ENCODE peak calls at places on chromosomes 12 and 14, in six cellular contexts. One of them, this sample, is unnamed.
A peak's percentile ranks its signal among the peaks of the same experiment; 100 is the strongest.

GRCh38 chr12:127294651-127295205 is 972.2 kb upstream of the TMEM132C start:
- DNase-seq in HepG2: no peak
- DNase-seq in stimulated activated CD8-positive, alpha-beta memory T cell treated with anti-CD3 and anti-CD28 coated beads, Interleukin-2, amount 100 ng/mL, for 1 hour: no peak
- DNase-seq in astrocyte: no peak
- DNase-seq in neuronal stem cell: no peak
- DNase-seq in GM23338: no peak
- DNase-seq in this sample: no peak

GRCh38 chr12:50934981-50935807 is 17.1 kb upstream of the HIGD1C start:
- DNase-seq in HepG2: peak; percentile 57
- DNase-seq in stimulated activated CD8-positive, alpha-beta memory T cell treated with anti-CD3 and anti-CD28 coated beads, Interleukin-2, amount 100 ng/mL, for 1 hour: no peak
- DNase-seq in astrocyte: peak; percentile 50
- DNase-seq in neuronal stem cell: no peak
- DNase-seq in GM23338: no peak
- DNase-seq in this sample: no peak

GRCh38 chr12:26737487-26738030 is 95.4 kb downstream of the ITPR2 start:
- DNase-seq in HepG2: no peak
- DNase-seq in stimulated activated CD8-positive, alpha-beta memory T cell treated with anti-CD3 and anti-CD28 coated beads, Interleukin-2, amount 100 ng/mL, for 1 hour: no peak
- DNase-seq in astrocyte: no peak
- DNase-seq in neuronal stem cell: no peak
- DNase-seq in GM23338: no peak
- DNase-seq in this sample: no peak

GRCh38 chr12:50081096-50081808 is 3.9 kb upstream of the SMARCD1 start:
- DNase-seq in HepG2: no peak
- DNase-seq in stimulated activated CD8-positive, alpha-beta memory T cell treated with anti-CD3 and anti-CD28 coated beads, Interleukin-2, amount 100 ng/mL, for 1 hour: no peak
- DNase-seq in astrocyte: no peak
- DNase-seq in neuronal stem cell: no peak
- DNase-seq in GM23338: peak; percentile 75
- DNase-seq in this sample: no peak

GRCh38 chr12:48197967-48198618 is 5.0 kb downstream of the OR10AD1 start:
- DNase-seq in HepG2: no peak
- DNase-seq in stimulated activated CD8-positive, alpha-beta memory T cell treated with anti-CD3 and anti-CD28 coated beads, Interleukin-2, amount 100 ng/mL, for 1 hour: peak; percentile 83
- DNase-seq in astrocyte: peak; percentile 91
- DNase-seq in neuronal stem cell: peak; percentile 90
- DNase-seq in GM23338: peak; percentile 99
- DNase-seq in this sample: no peak

GRCh38 chr12:5433081-5433839 is 1.4 kb downstream of the NTF3 start:
- DNase-seq in HepG2: no peak
- DNase-seq in stimulated activated CD8-positive, alpha-beta memory T cell treated with anti-CD3 and anti-CD28 coated beads, Interleukin-2, amount 100 ng/mL, for 1 hour: no peak
- DNase-seq in astrocyte: no peak
- DNase-seq in neuronal stem cell: peak; percentile 21
- DNase-seq in GM23338: peak; percentile 62
- DNase-seq in this sample: no peak

GRCh38 chr12:24911284-24911791 is 37.6 kb downstream of the BCAT1 start:
- DNase-seq in HepG2: peak; percentile 94
- DNase-seq in stimulated activated CD8-positive, alpha-beta memory T cell treated with anti-CD3 and anti-CD28 coated beads, Interleukin-2, amount 100 ng/mL, for 1 hour: no peak
- DNase-seq in astrocyte: peak; percentile 91
- DNase-seq in neuronal stem cell: no peak
- DNase-seq in GM23338: no peak
- DNase-seq in this sample: peak; percentile 70

GRCh38 chr14:72643317-72643801 is 250.5 kb downstream of the DPF3 start:
- DNase-seq in HepG2: no peak
- DNase-seq in stimulated activated CD8-positive, alpha-beta memory T cell treated with anti-CD3 and anti-CD28 coated beads, Interleukin-2, amount 100 ng/mL, for 1 hour: no peak
- DNase-seq in astrocyte: peak; percentile 99
- DNase-seq in neuronal stem cell: no peak
- DNase-seq in GM23338: no peak
- DNase-seq in this sample: no peak

GRCh38 chr14:99382071-99382640 is 98.5 kb downstream of the SETD3 start:
- DNase-seq in HepG2: no peak
- DNase-seq in stimulated activated CD8-positive, alpha-beta memory T cell treated with anti-CD3 and anti-CD28 coated beads, Interleukin-2, amount 100 ng/mL, for 1 hour: no peak
- DNase-seq in astrocyte: no peak
- DNase-seq in neuronal stem cell: no peak
- DNase-seq in GM23338: no peak
- DNase-seq in this sample: no peak

GRCh38 chr12:53208877-53209463 is 1.9 kb upstream of the ITGB7 start:
- DNase-seq in HepG2: no peak
- DNase-seq in stimulated activated CD8-positive, alpha-beta memory T cell treated with anti-CD3 and anti-CD28 coated beads, Interleukin-2, amount 100 ng/mL, for 1 hour: no peak
- DNase-seq in astrocyte: no peak
- DNase-seq in neuronal stem cell: no peak
- DNase-seq in GM23338: peak; percentile 28
- DNase-seq in this sample: no peak

GRCh38 chr14:101980700-101981099 is 16.3 kb downstream of the DYNC1H1 start:
- DNase-seq in HepG2: peak; percentile 35
- DNase-seq in stimulated activated CD8-positive, alpha-beta memory T cell treated with anti-CD3 and anti-CD28 coated beads, Interleukin-2, amount 100 ng/mL, for 1 hour: no peak
- DNase-seq in astrocyte: peak; percentile 99
- DNase-seq in neuronal stem cell: no peak
- DNase-seq in GM23338: no peak
- DNase-seq in this sample: no peak

GRCh38 chr12:3046441-3047200 is 30.6 kb upstream of the TSPAN9 start:
- DNase-seq in HepG2: no peak
- DNase-seq in stimulated activated CD8-positive, alpha-beta memory T cell treated with anti-CD3 and anti-CD28 coated beads, Interleukin-2, amount 100 ng/mL, for 1 hour: no peak
- DNase-seq in astrocyte: no peak
- DNase-seq in neuronal stem cell: no peak
- DNase-seq in GM23338: no peak
- DNase-seq in this sample: no peak

GRCh38 chr12:50351120-50352043 is 45.0 kb downstream of the FAM186A start:
- DNase-seq in HepG2: peak; percentile 45
- DNase-seq in stimulated activated CD8-positive, alpha-beta memory T cell treated with anti-CD3 and anti-CD28 coated beads, Interleukin-2, amount 100 ng/mL, for 1 hour: no peak
- DNase-seq in astrocyte: no peak
- DNase-seq in neuronal stem cell: no peak
- DNase-seq in GM23338: no peak
- DNase-seq in this sample: no peak

GRCh38 chr14:93115920-93116675 is at the start of gene ITPK1:
- DNase-seq in HepG2: peak; percentile 24
- DNase-seq in stimulated activated CD8-positive, alpha-beta memory T cell treated with anti-CD3 and anti-CD28 coated beads, Interleukin-2, amount 100 ng/mL, for 1 hour: peak; percentile 27
- DNase-seq in astrocyte: no peak
- DNase-seq in neuronal stem cell: peak; percentile 74
- DNase-seq in GM23338: peak; percentile 78
- DNase-seq in this sample: peak; percentile 74

GRCh38 chr14:58898655-58899316 is 261.0 kb downstream of the DACT1 start:
- DNase-seq in HepG2: no peak
- DNase-seq in stimulated activated CD8-positive, alpha-beta memory T cell treated with anti-CD3 and anti-CD28 coated beads, Interleukin-2, amount 100 ng/mL, for 1 hour: no peak
- DNase-seq in astrocyte: peak; percentile 99
- DNase-seq in neuronal stem cell: no peak
- DNase-seq in GM23338: no peak
- DNase-seq in this sample: no peak

GRCh38 chr12:67239061-67239460 is 30.1 kb upstream of the CAND1 start:
- DNase-seq in HepG2: no peak
- DNase-seq in stimulated activated CD8-positive, alpha-beta memory T cell treated with anti-CD3 and anti-CD28 coated beads, Interleukin-2, amount 100 ng/mL, for 1 hour: no peak
- DNase-seq in astrocyte: no peak
- DNase-seq in neuronal stem cell: no peak
- DNase-seq in GM23338: no peak
- DNase-seq in this sample: no peak

GRCh38 chr12:90896164-90896563 is 58.8 kb downstream of the CCER1 start:
- DNase-seq in HepG2: no peak
- DNase-seq in stimulated activated CD8-positive, alpha-beta memory T cell treated with anti-CD3 and anti-CD28 coated beads, Interleukin-2, amount 100 ng/mL, for 1 hour: no peak
- DNase-seq in astrocyte: peak; percentile 90
- DNase-seq in neuronal stem cell: no peak
- DNase-seq in GM23338: no peak
- DNase-seq in this sample: no peak

GRCh38 chr14:51574009-51574408 is 77.7 kb upstream of the FRMD6 start:
- DNase-seq in HepG2: no peak
- DNase-seq in stimulated activated CD8-positive, alpha-beta memory T cell treated with anti-CD3 and anti-CD28 coated beads, Interleukin-2, amount 100 ng/mL, for 1 hour: no peak
- DNase-seq in astrocyte: no peak
- DNase-seq in neuronal stem cell: no peak
- DNase-seq in GM23338: no peak
- DNase-seq in this sample: no peak

GRCh38 chr14:20801726-20802125 is 918 bp downstream of the RNASE1 start:
- DNase-seq in HepG2: no peak
- DNase-seq in stimulated activated CD8-positive, alpha-beta memory T cell treated with anti-CD3 and anti-CD28 coated beads, Interleukin-2, amount 100 ng/mL, for 1 hour: no peak
- DNase-seq in astrocyte: no peak
- DNase-seq in neuronal stem cell: no peak
- DNase-seq in GM23338: no peak
- DNase-seq in this sample: no peak

GRCh38 chr14:32028599-32028998 is 48.5 kb upstream of the ARHGAP5 start:
- DNase-seq in HepG2: no peak
- DNase-seq in stimulated activated CD8-positive, alpha-beta memory T cell treated with anti-CD3 and anti-CD28 coated beads, Interleukin-2, amount 100 ng/mL, for 1 hour: no peak
- DNase-seq in astrocyte: no peak
- DNase-seq in neuronal stem cell: no peak
- DNase-seq in GM23338: no peak
- DNase-seq in this sample: no peak

GRCh38 chr12:90499793-90500192 is 455.2 kb downstream of the CCER1 start:
- DNase-seq in HepG2: no peak
- DNase-seq in stimulated activated CD8-positive, alpha-beta memory T cell treated with anti-CD3 and anti-CD28 coated beads, Interleukin-2, amount 100 ng/mL, for 1 hour: no peak
- DNase-seq in astrocyte: no peak
- DNase-seq in neuronal stem cell: no peak
- DNase-seq in GM23338: no peak
- DNase-seq in this sample: no peak

GRCh38 chr14:94523265-94523664 is 14.0 kb upstream of the SERPINA12 start:
- DNase-seq in HepG2: no peak
- DNase-seq in stimulated activated CD8-positive, alpha-beta memory T cell treated with anti-CD3 and anti-CD28 coated beads, Interleukin-2, amount 100 ng/mL, for 1 hour: no peak
- DNase-seq in astrocyte: no peak
- DNase-seq in neuronal stem cell: no peak
- DNase-seq in GM23338: no peak
- DNase-seq in this sample: no peak

GRCh38 chr14:51540364-51540763 is 111.3 kb upstream of the FRMD6 start:
- DNase-seq in HepG2: no peak
- DNase-seq in stimulated activated CD8-positive, alpha-beta memory T cell treated with anti-CD3 and anti-CD28 coated beads, Interleukin-2, amount 100 ng/mL, for 1 hour: no peak
- DNase-seq in astrocyte: no peak
- DNase-seq in neuronal stem cell: no peak
- DNase-seq in GM23338: no peak
- DNase-seq in this sample: no peak

GRCh38 chr12:197911-198695 is 15.9 kb downstream of the SLC6A12 start:
- DNase-seq in HepG2: no peak
- DNase-seq in stimulated activated CD8-positive, alpha-beta memory T cell treated with anti-CD3 and anti-CD28 coated beads, Interleukin-2, amount 100 ng/mL, for 1 hour: no peak
- DNase-seq in astrocyte: no peak
- DNase-seq in neuronal stem cell: no peak
- DNase-seq in GM23338: no peak
- DNase-seq in this sample: no peak

GRCh38 chr14:20632448-20632830 is 9.1 kb downstream of the OR6S1 start:
- DNase-seq in HepG2: no peak
- DNase-seq in stimulated activated CD8-positive, alpha-beta memory T cell treated with anti-CD3 and anti-CD28 coated beads, Interleukin-2, amount 100 ng/mL, for 1 hour: no peak
- DNase-seq in astrocyte: no peak
- DNase-seq in neuronal stem cell: no peak
- DNase-seq in GM23338: peak; percentile 42
- DNase-seq in this sample: no peak

GRCh38 chr12:66549050-66549389 is 129.9 kb downstream of the GRIP1 start:
- DNase-seq in HepG2: no peak
- DNase-seq in stimulated activated CD8-positive, alpha-beta memory T cell treated with anti-CD3 and anti-CD28 coated beads, Interleukin-2, amount 100 ng/mL, for 1 hour: no peak
- DNase-seq in astrocyte: no peak
- DNase-seq in neuronal stem cell: no peak
- DNase-seq in GM23338: no peak
- DNase-seq in this sample: no peak

GRCh38 chr12:39372204-39372925 is 70.6 kb downstream of the KIF21A start:
- DNase-seq in HepG2: no peak
- DNase-seq in stimulated activated CD8-positive, alpha-beta memory T cell treated with anti-CD3 and anti-CD28 coated beads, Interleukin-2, amount 100 ng/mL, for 1 hour: no peak
- DNase-seq in astrocyte: no peak
- DNase-seq in neuronal stem cell: no peak
- DNase-seq in GM23338: no peak
- DNase-seq in this sample: no peak

GRCh38 chr14:38108681-38109080 is 99.0 kb upstream of the SSTR1 start:
- DNase-seq in HepG2: no peak
- DNase-seq in stimulated activated CD8-positive, alpha-beta memory T cell treated with anti-CD3 and anti-CD28 coated beads, Interleukin-2, amount 100 ng/mL, for 1 hour: no peak
- DNase-seq in astrocyte: peak; percentile 0
- DNase-seq in neuronal stem cell: no peak
- DNase-seq in GM23338: no peak
- DNase-seq in this sample: no peak

GRCh38 chr14:74656964-74657363 is 44.9 kb upstream of the LTBP2 start:
- DNase-seq in HepG2: no peak
- DNase-seq in stimulated activated CD8-positive, alpha-beta memory T cell treated with anti-CD3 and anti-CD28 coated beads, Interleukin-2, amount 100 ng/mL, for 1 hour: no peak
- DNase-seq in astrocyte: no peak
- DNase-seq in neuronal stem cell: no peak
- DNase-seq in GM23338: no peak
- DNase-seq in this sample: no peak